ENCODE peak calls at places on chromosomes 13 and 19, in seven cellular contexts. R, B, A, J, S, T and Q are unnamed samples.

GRCh38 chr13:113854238-113855011 is 9.5 kb downstream of the GAS6 start:
- DNase-seq in R (peak), B (no peak), A (no peak), J (no peak), S (peak), T (no peak), Q (no peak)

GRCh38 chr19:39109641-39110040 is 15.9 kb upstream of the PAK4 start:
- DNase-seq in R (no peak), B (no peak), A (no peak), J (no peak), S (no peak), T (no peak), Q (no peak)

GRCh38 chr13:112066624-112067004 is 335 bp upstream of the SOX1 start:
- DNase-seq in R (peak), B (no peak), A (no peak), J (peak), S (no peak), T (peak), Q (no peak)

GRCh38 chr19:43809762-43810696 is 7.8 kb upstream of the LYPD5 start:
- DNase-seq in R (no peak), B (no peak), A (no peak), J (no peak), S (no peak), T (peak), Q (no peak)

GRCh38 chr13:59774511-59774911 is 389.2 kb downstream of the DIAPH3 start:
- DNase-seq in R (no peak), B (no peak), A (no peak), J (no peak), S (no peak), T (no peak), Q (no peak)

GRCh38 chr19:55777528-55777927 is 8.6 kb downstream of the RFPL4AL1 start:
- DNase-seq in R (no peak), B (no peak), A (no peak), J (no peak), S (no peak), T (no peak), Q (no peak)

GRCh38 chr13:106690779-106691178 is 122.8 kb upstream of the ARGLU1 start:
- DNase-seq in R (no peak), B (no peak), A (no peak), J (no peak), S (no peak), T (no peak), Q (no peak)

GRCh38 chr13:29956771-29957170 is 106.4 kb upstream of the UBL3 start:
- DNase-seq in R (no peak), B (no peak), A (no peak), J (no peak), S (no peak), T (no peak), Q (no peak)

GRCh38 chr13:105969761-105970160 is 565.7 kb downstream of the EFNB2 start:
- DNase-seq in R (no peak), B (no peak), A (no peak), J (no peak), S (no peak), T (no peak), Q (peak)

GRCh38 chr19:54388001-54388802 is 23.5 kb upstream of the LAIR1 start:
- DNase-seq in R (no peak), B (no peak), A (no peak), J (peak), S (no peak), T (peak), Q (no peak)

GRCh38 chr19:19642506-19643157 is 825 bp downstream of the GMIP start:
- DNase-seq in R (no peak), B (no peak), A (no peak), J (no peak), S (no peak), T (peak), Q (no peak)

GRCh38 chr19:34126966-34127365 is 45.3 kb upstream of the LSM14A start:
- DNase-seq in R (no peak), B (no peak), A (no peak), J (no peak), S (no peak), T (no peak), Q (no peak)

GRCh38 chr19:41588497-41589209 is 12.7 kb downstream of the CEACAM21 start:
- DNase-seq in R (no peak), B (no peak), A (no peak), J (no peak), S (no peak), T (no peak), Q (no peak)

GRCh38 chr13:78176880-78177279 is 258.2 kb upstream of the EDNRB start:
- DNase-seq in R (no peak), B (no peak), A (no peak), J (no peak), S (no peak), T (no peak), Q (no peak)

GRCh38 chr13:31978021-31978420 is 53.6 kb upstream of the FRY start:
- DNase-seq in R (no peak), B (no peak), A (no peak), J (no peak), S (no peak), T (no peak), Q (no peak)

GRCh38 chr19:9115307-9115813 is at the start of gene OR7G1:
- DNase-seq in R (no peak), B (no peak), A (no peak), J (no peak), S (no peak), T (no peak), Q (no peak)

GRCh38 chr13:59643906-59644626 is 519.7 kb downstream of the DIAPH3 start:
- DNase-seq in R (no peak), B (no peak), A (no peak), J (no peak), S (no peak), T (no peak), Q (no peak)

GRCh38 chr13:40148103-40148502 is 492.6 kb downstream of the COG6 start:
- DNase-seq in R (no peak), B (no peak), A (no peak), J (no peak), S (no peak), T (no peak), Q (no peak)

DNA sequence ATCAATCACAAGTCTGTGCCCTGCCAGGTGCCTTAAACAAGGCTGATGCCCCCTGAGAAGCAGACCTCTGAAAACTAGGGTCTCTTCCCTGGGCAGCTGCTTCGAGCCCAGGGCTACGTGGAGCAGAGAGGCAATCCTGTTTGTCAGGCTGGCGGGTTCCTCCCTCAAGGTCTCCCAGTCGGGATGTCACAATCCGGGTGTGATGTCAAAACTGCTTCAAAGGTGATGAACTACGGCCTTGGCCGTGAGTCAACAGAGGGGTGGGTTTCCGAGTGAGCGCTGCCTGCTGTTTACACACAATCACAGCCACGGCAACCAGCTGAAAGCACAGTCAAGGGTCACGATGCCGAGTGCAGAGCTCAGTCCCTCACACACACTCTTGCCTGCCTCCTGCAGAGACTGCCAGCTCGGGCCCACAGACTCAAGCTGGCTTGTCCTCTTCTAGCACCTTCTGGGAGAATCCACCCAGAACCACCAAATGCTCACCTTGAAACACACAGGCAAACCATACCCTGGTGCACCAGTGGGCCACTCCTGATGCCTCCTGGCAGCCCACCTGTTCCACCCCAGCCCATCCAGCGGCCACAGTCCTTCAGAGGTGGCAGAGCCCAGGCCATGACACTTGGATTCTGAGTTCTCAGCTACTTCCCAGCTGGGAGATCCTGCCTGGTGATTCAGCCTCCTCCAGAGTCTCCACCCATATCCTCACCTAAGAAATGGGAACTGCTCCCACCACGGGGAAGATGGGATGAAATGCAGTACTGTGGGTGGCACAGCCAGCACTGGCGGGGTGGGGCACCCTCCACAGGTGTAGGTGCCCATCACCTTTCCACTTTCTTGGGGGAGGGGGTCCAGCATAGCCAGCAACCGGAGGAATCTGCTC is 6.8 kb downstream of the ELL start:
- DNase-seq in R (no peak), B (no peak), A (peak), J (no peak), S (peak), T (peak), Q (no peak)
- H3K27ac ChIP-seq in R (peak), B (peak), A (peak), J (no peak), S (peak), T (peak), Q (peak)

GRCh38 chr13:27053235-27053884 is 118.3 kb downstream of the USP12 start:
- DNase-seq in R (no peak), B (no peak), A (no peak), J (no peak), S (no peak), T (no peak), Q (no peak)
- H3K27ac ChIP-seq in R (no peak), B (no peak), A (no peak), J (no peak), S (no peak), T (no peak), Q (peak)

GRCh38 chr13:49357694-49358093 is 86.2 kb downstream of the CAB39L start:
- DNase-seq in R (no peak), B (no peak), A (no peak), J (no peak), S (no peak), T (no peak), Q (no peak)
- H3K27ac ChIP-seq in R (peak), B (no peak), A (peak), J (no peak), S (no peak), T (no peak), Q (no peak)

DNA sequence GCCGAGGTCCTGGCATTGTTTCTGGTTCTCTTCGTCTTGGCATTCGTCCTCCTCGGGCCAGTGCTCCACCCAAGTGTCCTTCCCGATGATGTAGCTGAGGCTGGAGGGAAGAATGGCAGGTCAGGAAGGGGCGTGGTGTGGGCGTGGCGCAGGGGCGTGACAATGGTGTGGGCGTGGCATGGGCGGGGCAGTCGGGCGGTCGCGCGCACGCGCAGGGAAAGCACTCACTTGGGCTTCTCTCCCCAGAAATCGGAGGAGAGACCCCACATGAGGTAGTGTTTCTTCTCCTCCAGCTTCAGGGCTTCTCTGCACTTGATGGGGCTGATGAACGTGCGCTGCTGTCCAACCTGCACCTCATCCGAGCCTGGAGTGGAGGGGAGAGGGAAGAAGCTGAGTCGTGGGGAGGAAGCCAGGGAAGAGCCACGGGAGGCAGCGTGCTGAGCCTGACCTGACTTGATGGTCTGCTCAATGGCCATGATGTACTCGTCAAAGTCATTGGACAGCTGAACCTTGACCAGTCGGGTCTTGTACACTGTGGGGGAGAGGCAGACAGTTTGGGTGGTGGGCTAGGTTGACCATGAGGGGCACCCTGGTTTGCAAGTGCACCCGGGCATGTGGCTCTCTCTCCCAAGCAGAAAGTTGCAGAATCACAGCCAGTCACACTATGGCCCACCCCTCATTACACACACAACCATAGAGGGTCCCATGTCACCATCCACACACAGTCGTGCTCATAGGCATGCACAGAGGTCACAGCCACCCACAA is 8.1 kb upstream of the TNFSF14 start:
- DNase-seq in R (no peak), B (no peak), A (no peak), J (peak), S (peak), T (peak), Q (no peak)
- H3K27ac ChIP-seq in R (no peak), B (no peak), A (no peak), J (no peak), S (no peak), T (no peak), Q (no peak)

GRCh38 chr13:97113231-97114001 is 108.7 kb upstream of the MBNL2 start:
- DNase-seq in R (no peak), B (no peak), A (no peak), J (no peak), S (no peak), T (no peak), Q (no peak)
- H3K27ac ChIP-seq in R (no peak), B (peak), A (peak), J (no peak), S (no peak), T (no peak), Q (no peak)

GRCh38 chr19:1853295-1854031 is 5.2 kb upstream of the REXO1 start:
- DNase-seq in R (peak), B (no peak), A (peak), J (peak), S (peak), T (peak), Q (no peak)
- H3K27ac ChIP-seq in R (no peak), B (peak), A (peak), J (peak), S (no peak), T (peak), Q (no peak)

DNA sequence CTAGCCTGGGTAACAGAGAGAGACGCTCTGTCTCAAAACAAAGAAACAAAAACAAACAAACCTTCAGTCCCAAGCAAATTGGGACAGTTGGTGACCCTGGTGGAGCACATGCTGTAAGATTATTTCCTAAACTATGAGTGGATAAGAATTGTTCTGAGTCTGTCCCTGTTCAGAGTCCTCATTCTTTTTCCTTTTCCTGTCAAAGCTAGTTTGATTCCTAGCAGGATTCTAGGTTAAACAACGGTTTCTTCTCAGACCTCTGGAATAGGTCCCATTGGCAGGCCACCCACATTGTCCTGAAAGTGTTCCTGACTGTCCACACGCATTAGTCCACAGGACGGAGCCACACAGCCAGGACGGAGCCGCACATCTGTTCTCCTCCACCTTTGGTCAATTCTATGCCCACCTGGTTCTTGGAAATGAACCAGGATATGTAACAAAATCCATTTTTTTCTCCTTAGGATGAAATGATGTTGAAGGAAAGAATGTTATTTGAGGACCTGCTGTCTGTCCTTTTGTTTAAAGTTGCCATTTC is 46.2 kb downstream of the ANKRD10 start:
- DNase-seq in R (no peak), B (no peak), A (no peak), J (no peak), S (no peak), T (no peak), Q (no peak)
- H3K27ac ChIP-seq in R (peak), B (no peak), A (peak), J (no peak), S (no peak), T (peak), Q (no peak)